ENCODE peak calls at places on chromosome 17, in ten cellular contexts. S is fibroblast of mammary gland; K is effector memory CD4-positive, alpha-beta T cell; Q is OCI-LY7; B is GM23338; F is stimulated activated naive B cell treated with anti-CD40 and anti-IgM and Interleukin-4, amounts not matched to agents 10 μg/mL and 1 μg/mL and 100 μg/mL, for 72 hours; W is T47D; D is SW480; T is dermis microvascular lymphatic vessel endothelial cell; L is HFF-Myc. G is an unnamed sample.

GRCh38 chr17:47427985-47428384 is 102.9 kb upstream of the NPEPPS start:
- DNase-seq in K (no peak), W (no peak), Q (no peak), L (no peak), B (no peak), D (no peak), F (no peak), S (no peak), T (no peak), G (no peak)

GRCh38 chr17:31392002-31392855 is 754 bp downstream of the RAB11FIP4 start:
- DNase-seq in T (no peak), B (peak), F (no peak), K (no peak), S (no peak), Q (no peak), W (no peak), L (no peak), D (no peak), G (no peak)

GRCh38 chr17:9115446-9116265 is 94.3 kb downstream of the NTN1 start:
- DNase-seq in D (peak), L (peak), S (peak), T (no peak), K (no peak), F (peak), W (peak), Q (no peak), B (peak), G (peak)

GRCh38 chr17:38598536-38598935 is 7.2 kb downstream of the SRCIN1 start:
- DNase-seq in F (no peak), Q (peak), K (no peak), T (peak), D (peak), W (peak), L (peak), B (peak), S (peak), G (peak)

GRCh38 chr17:75069783-75070182 is 18.0 kb upstream of the SLC16A5 start:
- DNase-seq in K (no peak), F (no peak), L (no peak), Q (peak), W (peak), T (no peak), B (no peak), S (peak), D (peak), G (peak)

GRCh38 chr17:35460354-35460851 is 11.8 kb upstream of the SLFN13 start:
- DNase-seq in L (no peak), W (peak), B (peak), D (peak), K (peak), F (peak), S (no peak), Q (peak), T (no peak), G (no peak)

GRCh38 chr17:60819447-60820130 is 141.9 kb downstream of the BCAS3 start:
- DNase-seq in S (no peak), B (peak), F (no peak), W (no peak), T (no peak), Q (no peak), L (no peak), K (no peak), D (no peak), G (peak)

GRCh38 chr17:20207295-20207985 is 198.3 kb downstream of the SPECC1 start:
- DNase-seq in S (no peak), Q (no peak), T (no peak), W (no peak), D (no peak), K (no peak), B (no peak), F (no peak), L (no peak), G (no peak)

GRCh38 chr17:57662021-57662420 is 83.1 kb downstream of the CCDC182 start:
- DNase-seq in K (no peak), F (no peak), D (no peak), W (no peak), S (no peak), L (no peak), T (no peak), Q (no peak), B (no peak), G (no peak)

GRCh38 chr17:2171725-2172446 is 117.0 kb downstream of the HIC1 start:
- DNase-seq in F (no peak), W (no peak), S (peak), L (no peak), Q (no peak), T (peak), B (peak), D (no peak), K (no peak), G (peak)

GRCh38 chr17:80270104-80270503 is 9.5 kb downstream of the RNF213 start:
- DNase-seq in Q (no peak), F (no peak), W (no peak), K (no peak), T (no peak), S (no peak), D (no peak), B (peak), L (no peak), G (no peak)

GRCh38 chr17:69655902-69656301 is 241.4 kb downstream of the MAP2K6 start:
- DNase-seq in S (no peak), K (no peak), Q (no peak), L (no peak), F (no peak), W (no peak), T (no peak), D (no peak), B (no peak), G (no peak)

GRCh38 chr17:5249615-5250014 is 15.0 kb upstream of the SCIMP start:
- DNase-seq in W (no peak), F (peak), K (peak), S (peak), Q (peak), D (peak), T (peak), B (peak), L (peak), G (peak)